ENCODE peak calls at places on chromosomes 5 and 9, in four cellular contexts. D, W, Y and X are unnamed samples.

GRCh38 chr5:86500947-86501346 is 116.8 kb upstream of the COX7C start:
- DNase-seq in D (no peak), W (no peak), Y (no peak), X (peak; percentile 14)

GRCh38 chr9:91047993-91048607 is 246.5 kb downstream of the SYK start:
- DNase-seq in D (no peak), W (no peak), Y (no peak), X (no peak)

GRCh38 chr5:160656961-160657570 is 194.9 kb downstream of the ATP10B start:
- DNase-seq in D (no peak), W (no peak), Y (no peak), X (no peak)

GRCh38 chr9:109779711-109780452 is at the start of gene PALM2AKAP2:
- DNase-seq in D (peak; percentile 47), W (no peak), Y (peak; percentile 76), X (no peak)

GRCh38 chr5:77379558-77380061 is 112.5 kb downstream of the WDR41 start:
- DNase-seq in D (no peak), W (no peak), Y (no peak), X (no peak)

GRCh38 chr5:171157233-171157632 is 151.8 kb upstream of the TLX3 start:
- DNase-seq in D (no peak), W (no peak), Y (no peak), X (no peak)

GRCh38 chr9:111896942-111897830 is 572 bp downstream of the UGCG start:
- DNase-seq in D (peak; percentile 92), W (no peak), Y (peak; percentile 40), X (peak; percentile 86)

GRCh38 chr5:72818866-72819534 is 2.5 kb downstream of the TNPO1 start:
- DNase-seq in D (peak; percentile 67), W (peak; percentile 31), Y (peak; percentile 78), X (peak; percentile 80)

GRCh38 chr5:1172670-1173404 is 28.6 kb upstream of the SLC6A19 start:
- DNase-seq in D (no peak), W (no peak), Y (no peak), X (no peak)

GRCh38 chr5:83877911-83878706 is 157.5 kb upstream of the HAPLN1 start:
- DNase-seq in D (no peak), W (no peak), Y (no peak), X (no peak)

GRCh38 chr5:168683247-168683926 is 104.2 kb upstream of the PANK3 start:
- DNase-seq in D (no peak), W (no peak), Y (no peak), X (peak; percentile 42)

GRCh38 chr9:127828262-127829031 is 25.8 kb downstream of the FPGS start:
- DNase-seq in D (no peak), W (peak; percentile 70), Y (peak; percentile 98), X (peak; percentile 95)

GRCh38 chr5:82388186-82388585 is 110.0 kb upstream of the RPS23 start:
- DNase-seq in D (no peak), W (no peak), Y (no peak), X (no peak)

GRCh38 chr5:135174315-135175096 is 140.5 kb upstream of the PITX1 start:
- DNase-seq in D (no peak), W (peak; percentile 29), Y (peak; percentile 41), X (peak; percentile 68)

DNA sequence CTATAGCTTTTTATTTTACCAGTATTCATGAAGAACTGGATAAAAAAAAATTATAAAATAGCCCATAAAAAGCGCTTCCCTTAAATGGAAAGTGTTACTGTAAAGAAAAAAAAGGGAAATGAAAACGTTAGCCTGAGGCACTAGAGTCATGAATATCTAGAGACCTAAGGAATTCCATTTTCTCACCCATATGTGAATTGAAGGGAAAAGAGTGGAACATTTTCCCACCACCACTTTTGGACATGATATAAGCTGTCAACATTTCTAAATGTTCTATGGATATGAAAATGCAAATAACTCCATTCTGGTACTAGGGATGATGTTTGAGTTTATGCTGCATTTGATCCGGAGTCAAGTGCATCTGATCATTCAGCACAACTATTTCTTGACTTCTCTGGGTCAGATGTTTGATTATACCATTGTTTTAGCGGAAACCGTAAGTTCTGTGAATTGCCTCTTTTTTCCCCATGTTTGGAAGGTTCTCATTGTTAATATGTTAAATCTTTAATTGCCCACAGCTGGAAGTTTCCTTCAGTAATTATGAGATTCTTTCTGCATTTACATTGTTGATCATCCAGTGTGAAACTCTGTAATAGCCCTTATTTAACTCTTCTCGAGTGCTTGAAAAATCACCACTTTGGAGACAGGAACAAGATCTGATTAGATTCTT is 467.4 kb upstream of the SEMA6A start:
- DNase-seq in D (no peak), W (no peak), Y (no peak), X (no peak)
- TF ChIP-seq TEAD4 in D (no peak), W (no peak), Y (no peak), X (no peak)

GRCh38 chr9:115276621-115277020 is 158.7 kb upstream of the TNC start:
- DNase-seq in D (no peak), W (no peak), Y (no peak), X (no peak)

GRCh38 chr9:115283395-115283794 is 165.4 kb upstream of the TNC start:
- DNase-seq in D (no peak), W (no peak), Y (no peak), X (no peak)

GRCh38 chr9:115275753-115276152 is 157.8 kb upstream of the TNC start:
- DNase-seq in D (no peak), W (no peak), Y (no peak), X (no peak)

GRCh38 chr9:115278241-115279035 is 160.5 kb upstream of the TNC start:
- DNase-seq in D (no peak), W (no peak), Y (no peak), X (no peak)
- TF ChIP-seq TEAD4 in D (no peak), W (no peak), Y (no peak), X (no peak)

GRCh38 chr9:6793203-6793602 is 35.4 kb downstream of the KDM4C start:
- DNase-seq in D (no peak), W (no peak), Y (no peak), X (no peak)

GRCh38 chr9:6787793-6788174 is 30.0 kb downstream of the KDM4C start:
- DNase-seq in D (no peak), W (no peak), Y (no peak), X (no peak)

GRCh38 chr9:6783753-6784152 is 26.0 kb downstream of the KDM4C start:
- DNase-seq in D (no peak), W (no peak), Y (no peak), X (no peak)

GRCh38 chr9:6785682-6786081 is 27.9 kb downstream of the KDM4C start:
- DNase-seq in D (no peak), W (no peak), Y (no peak), X (no peak)

GRCh38 chr9:6788175-6789016 is 30.6 kb downstream of the KDM4C start:
- DNase-seq in D (no peak), W (no peak), Y (peak; percentile 22), X (no peak)
- TF ChIP-seq TEAD4 in D (no peak), W (no peak), Y (no peak), X (no peak)

GRCh38 chr5:115585265-115585664 is 17.0 kb downstream of the TICAM2 start:
- DNase-seq in D (no peak), W (no peak), Y (no peak), X (no peak)

GRCh38 chr5:115580941-115581340 is 21.3 kb downstream of the TICAM2 start:
- DNase-seq in D (no peak), W (no peak), Y (no peak), X (no peak)

GRCh38 chr5:115586525-115587146 is 15.6 kb downstream of the TICAM2 start:
- DNase-seq in D (peak; percentile 26), W (no peak), Y (no peak), X (peak; percentile 25)

GRCh38 chr5:115584501-115584900 is 17.8 kb downstream of the TICAM2 start:
- DNase-seq in D (no peak), W (no peak), Y (no peak), X (no peak)

DNA sequence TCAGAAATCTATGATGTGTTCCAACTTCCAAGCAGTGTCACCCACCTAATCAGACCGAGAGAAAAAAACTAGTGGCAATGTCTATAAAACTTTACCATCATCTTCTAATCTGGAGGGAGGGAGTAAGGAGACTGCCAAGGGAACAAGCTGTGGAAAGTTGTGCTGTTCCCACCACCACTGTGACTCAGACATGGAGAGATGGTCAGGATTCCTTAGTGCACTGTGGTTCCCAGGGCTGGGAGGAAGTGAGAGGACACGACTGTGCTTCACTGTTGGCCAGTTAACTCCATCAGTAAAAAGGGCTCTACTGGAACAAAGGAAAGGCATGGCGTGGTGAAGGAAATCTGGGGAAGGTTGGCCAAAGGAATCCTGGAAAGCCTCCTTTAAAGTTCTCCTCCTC is 18.8 kb downstream of the TICAM2 start:
- DNase-seq in D (no peak), W (no peak), Y (no peak), X (no peak)
- TF ChIP-seq TEAD4 in D (no peak), W (no peak), Y (no peak), X (no peak)

DNA sequence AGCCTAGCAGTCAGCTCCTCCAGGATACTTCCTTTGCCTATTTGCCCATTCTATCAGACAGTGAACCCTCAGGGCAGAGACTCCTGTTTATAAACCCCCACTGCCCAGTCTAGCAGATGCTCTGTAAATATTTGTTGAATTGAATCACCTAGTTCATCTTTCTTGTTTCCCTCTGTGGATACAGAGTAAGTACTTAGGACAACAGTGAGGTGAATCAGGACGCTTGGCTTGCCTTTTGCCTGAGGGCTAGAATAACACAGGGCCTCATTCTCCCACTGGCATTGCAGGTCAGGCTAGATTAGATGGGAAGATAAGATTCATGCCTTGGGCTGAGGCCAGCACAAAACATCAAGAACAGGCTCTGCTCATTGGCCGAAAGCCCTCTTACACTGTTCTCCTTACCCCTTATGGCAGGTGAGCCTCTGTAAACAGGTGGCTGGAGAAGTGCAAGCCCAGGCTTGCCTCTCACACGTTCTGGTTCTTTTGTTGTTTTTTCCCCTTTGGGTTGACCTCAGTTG is 22.2 kb downstream of the TNFSF8 start:
- DNase-seq in D (no peak), W (peak; percentile 58), Y (no peak), X (no peak)
- TF ChIP-seq TEAD4 in D (peak; percentile 80), W (no peak), Y (no peak), X (no peak)

DNA sequence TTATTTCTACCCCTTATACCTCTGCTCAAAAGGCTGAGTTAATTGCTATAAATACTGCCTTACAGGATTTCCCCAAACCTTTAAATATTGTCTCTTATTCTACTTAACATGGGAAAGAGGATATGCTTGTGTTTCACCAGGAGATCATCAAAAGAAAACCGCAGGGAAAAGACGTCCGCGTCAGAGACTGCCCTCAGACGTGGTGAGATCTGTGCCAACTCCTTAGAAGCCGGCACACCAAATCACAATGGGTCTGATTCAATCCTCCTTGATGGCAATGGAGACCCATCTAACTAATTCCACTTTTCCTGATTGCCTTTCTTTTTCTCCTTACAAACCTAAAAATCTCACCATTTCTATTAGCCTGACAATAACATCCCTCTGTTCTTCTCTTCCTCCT is 55.0 kb downstream of the SH3PXD2B start:
- DNase-seq in D (no peak), W (no peak), Y (no peak), X (no peak)
- TF ChIP-seq TEAD4 in D (no peak), W (no peak), Y (no peak), X (no peak)

GRCh38 chr9:119811030-119811429 is 441.8 kb upstream of the BRINP1 start:
- DNase-seq in D (no peak), W (no peak), Y (no peak), X (no peak)
- TF ChIP-seq TEAD4 in D (no peak), W (no peak), Y (no peak), X (no peak)

GRCh38 chr5:149647334-149647733 is 66.0 kb downstream of the ARHGEF37 start:
- DNase-seq in D (no peak), W (no peak), Y (no peak), X (no peak)

GRCh38 chr5:149645725-149646124 is 64.4 kb downstream of the ARHGEF37 start:
- DNase-seq in D (no peak), W (no peak), Y (no peak), X (no peak)

GRCh38 chr5:149644629-149645028 is 63.3 kb downstream of the ARHGEF37 start:
- DNase-seq in D (no peak), W (no peak), Y (no peak), X (no peak)

GRCh38 chr5:149645236-149645635 is 63.9 kb downstream of the ARHGEF37 start:
- DNase-seq in D (no peak), W (no peak), Y (no peak), X (no peak)

GRCh38 chr5:149646564-149646963 is 65.3 kb downstream of the ARHGEF37 start:
- DNase-seq in D (peak; percentile 80), W (no peak), Y (no peak), X (peak; percentile 68)
- TF ChIP-seq TEAD4 in D (no peak), W (no peak), Y (no peak), X (no peak)